ENCODE peak calls at places on chromosome 16, in four cellular contexts. One of them, this sample, is unnamed.
A peak's percentile ranks its signal among the peaks of the same experiment; 100 is the strongest.

GRCh38 chr16:25023541-25023940 is 8.4 kb upstream of the ARHGAP17 start:
- DNase-seq in H9: no peak
- DNase-seq in transverse colon: no peak
- DNase-seq in mucosa of descending colon: no peak
- DNase-seq in this sample: no peak

GRCh38 chr16:8990445-8990844 is 26.7 kb upstream of the USP7 start:
- DNase-seq in mucosa of descending colon: no peak
- DNase-seq in transverse colon: no peak
- DNase-seq in H9: no peak
- DNase-seq in this sample: no peak

GRCh38 chr16:10579575-10579964 is 828 bp downstream of the EMP2 start:
- DNase-seq in H9: no peak
- DNase-seq in transverse colon: no peak
- DNase-seq in mucosa of descending colon: no peak
- DNase-seq in this sample: no peak

GRCh38 chr16:11233727-11234376 is 22.2 kb downstream of the SOCS1 start:
- DNase-seq in transverse colon: peak; percentile 34
- DNase-seq in mucosa of descending colon: no peak
- DNase-seq in H9: peak; percentile 52
- DNase-seq in this sample: no peak

GRCh38 chr16:62548095-62548494 is 511.9 kb upstream of the CDH8 start:
- DNase-seq in mucosa of descending colon: no peak
- DNase-seq in H9: peak; percentile 46
- DNase-seq in transverse colon: no peak
- DNase-seq in this sample: no peak

GRCh38 chr16:28495098-28495793 is 803 bp downstream of the APOBR start:
- DNase-seq in transverse colon: peak; percentile 63
- DNase-seq in H9: no peak
- DNase-seq in mucosa of descending colon: peak; percentile 67
- DNase-seq in this sample: no peak

GRCh38 chr16:71626018-71626857 is at the start of gene MARVELD3:
- DNase-seq in mucosa of descending colon: peak; percentile 97
- DNase-seq in H9: peak; percentile 94
- DNase-seq in transverse colon: peak; percentile 94
- DNase-seq in this sample: no peak

GRCh38 chr16:81807767-81808166 is 28.7 kb downstream of the PLCG2 start:
- DNase-seq in mucosa of descending colon: no peak
- DNase-seq in H9: no peak
- DNase-seq in transverse colon: no peak
- DNase-seq in this sample: no peak

GRCh38 chr16:67013823-67014640 is 14.9 kb upstream of the CBFB start:
- DNase-seq in transverse colon: peak; percentile 68
- DNase-seq in mucosa of descending colon: peak; percentile 55
- DNase-seq in H9: peak; percentile 53
- DNase-seq in this sample: peak; percentile 65

GRCh38 chr16:28168991-28169554 is 42.7 kb downstream of the XPO6 start:
- DNase-seq in mucosa of descending colon: no peak
- DNase-seq in H9: no peak
- DNase-seq in transverse colon: no peak
- DNase-seq in this sample: no peak

GRCh38 chr16:67147437-67148140 is 3.2 kb downstream of the B3GNT9 start:
- DNase-seq in H9: no peak
- DNase-seq in mucosa of descending colon: no peak
- DNase-seq in transverse colon: no peak
- DNase-seq in this sample: no peak

DNA sequence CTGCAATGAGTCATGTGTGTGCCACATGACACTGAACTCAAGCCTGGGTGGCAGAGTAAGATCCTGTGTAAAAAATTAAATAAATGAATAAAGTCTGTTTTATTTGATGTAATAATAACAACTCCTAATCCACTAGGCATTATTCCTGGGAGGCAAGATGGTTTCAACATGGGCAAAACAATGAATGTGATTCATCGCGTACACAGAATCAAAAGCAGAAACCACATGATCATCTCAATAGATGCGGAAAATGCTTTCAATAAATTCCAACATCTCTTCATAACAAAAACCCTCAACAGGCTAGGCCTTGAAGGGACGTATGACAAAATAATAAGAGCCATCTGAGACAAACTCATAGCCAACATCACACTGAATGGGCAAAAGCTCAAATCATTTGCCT is 195.4 kb downstream of the CDH11 start:
- DNase-seq in H9: no peak
- DNase-seq in mucosa of descending colon: no peak
- DNase-seq in transverse colon: no peak
- DNase-seq in this sample: no peak
- H3K9me3 ChIP-seq in H9: no peaks in the 10 kb centered on the region
- H3K9me3 ChIP-seq in mucosa of descending colon: peaks cover 3% of the 10 kb centered on the region
- H3K9me3 ChIP-seq in transverse colon: no peaks in the 10 kb centered on the region
- H3K9me3 ChIP-seq in this sample: no peaks in the 10 kb centered on the region

DNA sequence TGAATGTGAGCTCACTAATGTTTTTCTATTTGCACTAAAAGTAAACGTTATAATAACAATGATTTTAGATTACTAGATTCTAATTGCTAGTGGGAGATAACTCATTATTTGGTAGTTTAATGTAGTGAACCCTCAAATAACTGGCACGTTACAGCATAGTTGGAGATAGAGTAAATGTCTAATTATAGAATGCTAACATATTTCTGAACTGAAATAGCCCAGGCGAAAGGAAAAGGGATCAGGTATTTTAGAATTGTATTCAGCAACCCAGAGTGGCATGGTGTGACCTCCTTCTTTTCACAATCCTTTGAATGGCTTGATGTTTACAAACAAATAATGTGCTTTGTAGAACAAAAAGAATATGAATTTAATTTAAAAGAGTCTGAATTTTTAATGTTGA is 1221.2 kb downstream of the CDH8 start:
- DNase-seq in transverse colon: no peak
- DNase-seq in H9: no peak
- DNase-seq in mucosa of descending colon: no peak
- DNase-seq in this sample: no peak
- H3K9me3 ChIP-seq in transverse colon: no peaks in the 10 kb centered on the region
- H3K9me3 ChIP-seq in H9: no peaks in the 10 kb centered on the region
- H3K9me3 ChIP-seq in mucosa of descending colon: peaks cover 27% of the 10 kb centered on the region
- H3K9me3 ChIP-seq in this sample: no peaks in the 10 kb centered on the region

DNA sequence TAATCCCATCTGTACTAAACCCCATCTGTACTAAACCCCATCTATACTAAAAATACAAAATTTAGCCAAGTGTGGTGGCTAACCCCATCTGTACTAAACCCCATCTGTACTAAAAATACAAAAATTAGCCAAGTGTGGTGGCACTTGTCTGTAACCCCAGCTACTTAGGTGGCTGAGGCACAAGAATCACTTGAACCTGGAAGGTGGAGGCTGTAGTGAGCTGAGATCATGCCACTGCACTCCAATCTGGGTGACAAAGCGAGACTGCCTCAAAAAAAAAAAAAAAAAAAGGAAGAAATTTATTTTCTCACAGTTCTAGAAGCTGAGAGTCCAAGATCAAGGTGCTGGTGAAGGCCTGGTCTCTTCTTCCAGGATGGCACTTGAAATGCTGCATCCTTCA is 12.1 kb downstream of the ZFP1 start:
- DNase-seq in H9: no peak
- DNase-seq in mucosa of descending colon: no peak
- DNase-seq in transverse colon: no peak
- DNase-seq in this sample: no peak
- H3K9me3 ChIP-seq in H9: no peaks in the 10 kb centered on the region
- H3K9me3 ChIP-seq in mucosa of descending colon: peaks cover 2% of the 10 kb centered on the region
- H3K9me3 ChIP-seq in transverse colon: no peaks in the 10 kb centered on the region
- H3K9me3 ChIP-seq in this sample: peaks cover 6% of the 10 kb centered on the region

DNA sequence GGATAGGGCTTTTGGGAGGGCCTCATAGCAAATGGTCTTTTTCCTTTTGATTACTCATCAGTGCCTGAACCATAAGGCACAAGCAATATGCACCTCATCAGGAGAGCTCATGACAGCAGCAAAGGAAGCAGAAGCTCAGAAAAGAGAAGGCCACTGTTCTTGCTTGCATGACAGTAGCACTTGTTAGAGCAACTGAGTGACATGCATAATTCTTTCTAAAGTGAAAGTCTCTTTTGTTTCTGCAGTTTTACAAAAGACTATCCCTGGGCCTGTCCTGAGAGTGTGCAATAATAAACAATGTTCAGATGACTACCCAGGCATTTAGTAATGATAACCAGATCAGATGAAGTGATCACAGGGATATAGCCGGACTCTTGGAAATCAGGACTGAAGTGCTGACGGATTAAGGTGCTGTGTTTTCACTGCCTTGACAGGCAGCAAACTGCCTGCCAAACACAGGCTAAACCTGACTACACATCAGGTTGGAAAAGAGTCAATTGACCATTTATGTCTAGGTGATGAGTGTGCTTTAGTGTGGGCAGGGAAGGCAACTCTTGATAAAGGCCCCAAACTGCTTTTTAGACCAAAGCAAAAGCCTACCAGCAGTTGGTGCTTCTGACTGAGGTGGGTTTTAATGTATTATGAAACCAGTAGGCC is 1860.3 kb downstream of the TP53TG3F start:
- DNase-seq in transverse colon: no peak
- DNase-seq in mucosa of descending colon: no peak
- DNase-seq in H9: no peak
- DNase-seq in this sample: no peak
- H3K9me3 ChIP-seq in transverse colon: no peaks in the 10 kb centered on the region
- H3K9me3 ChIP-seq in mucosa of descending colon: peaks cover 59% of the 10 kb centered on the region
- H3K9me3 ChIP-seq in H9: peaks cover 75% of the 10 kb centered on the region
- H3K9me3 ChIP-seq in this sample: no peaks in the 10 kb centered on the region

GRCh38 chr16:4270091-4270490 is 2.7 kb downstream of the TFAP4 start:
- DNase-seq in H9: no peak
- DNase-seq in transverse colon: no peak
- DNase-seq in mucosa of descending colon: no peak
- DNase-seq in this sample: no peak

GRCh38 chr16:4273858-4274291 is 1.1 kb upstream of the TFAP4 start:
- DNase-seq in transverse colon: peak; percentile 55
- DNase-seq in H9: peak; percentile 83
- DNase-seq in mucosa of descending colon: no peak
- DNase-seq in this sample: no peak

GRCh38 chr16:4272114-4272954 is 489 bp downstream of the TFAP4 start:
- DNase-seq in mucosa of descending colon: peak; percentile 61
- DNase-seq in transverse colon: peak; percentile 52
- DNase-seq in H9: peak; percentile 62
- DNase-seq in this sample: no peak

GRCh38 chr16:4271176-4272113 is 1.4 kb downstream of the TFAP4 start:
- DNase-seq in mucosa of descending colon: peak; percentile 95
- DNase-seq in transverse colon: peak; percentile 93
- DNase-seq in H9: peak; percentile 95
- DNase-seq in this sample: peak; percentile 85

GRCh38 chr16:4270595-4270994 is 2.2 kb downstream of the TFAP4 start:
- DNase-seq in H9: no peak
- DNase-seq in mucosa of descending colon: no peak
- DNase-seq in transverse colon: no peak
- DNase-seq in this sample: no peak
- H3K9me3 ChIP-seq in H9: no peaks in the 10 kb centered on the region
- H3K9me3 ChIP-seq in mucosa of descending colon: no peaks in the 10 kb centered on the region
- H3K9me3 ChIP-seq in transverse colon: no peaks in the 10 kb centered on the region
- H3K9me3 ChIP-seq in this sample: no peaks in the 10 kb centered on the region

This sample was measured in tibial nerve.